ENCODE peak calls at places on chromosomes 11 and 22, in eight cellular contexts. Y is IMR-90, G is upper lobe of right lung, M is A549, V is mammary epithelial cell, Q is thoracic aorta, E is astrocyte of the spinal cord, D is Panc1. T is an unnamed sample.

GRCh38 chr11:797300-798092 is 585 bp downstream of the SLC25A22 start:
- DNase-seq in Y (peak), G (peak), M (peak), V (peak), Q (no peak), E (peak), D (no peak), T (peak)

GRCh38 chr11:91163619-91164451 is 941.0 kb upstream of the CHORDC1 start:
- DNase-seq in Y (peak), G (no peak), M (peak), V (peak), Q (no peak), E (peak), D (no peak), T (peak)

GRCh38 chr11:100810146-100810545 is 123.1 kb downstream of the ARHGAP42 start:
- DNase-seq in Y (peak), G (no peak), M (no peak), V (peak), Q (no peak), E (peak), D (no peak), T (peak)

GRCh38 chr11:93548679-93549319 is 5.6 kb upstream of the SMCO4 start:
- DNase-seq in Y (no peak), G (no peak), M (no peak), V (no peak), Q (no peak), E (no peak), D (no peak), T (no peak)

GRCh38 chr22:44892803-44893730 is 116.7 kb downstream of the PHF21B start:
- DNase-seq in Y (no peak), G (peak), M (no peak), V (no peak), Q (no peak), E (no peak), D (no peak), T (no peak)

GRCh38 chr11:126083829-126084607 is 21.4 kb upstream of the CDON start:
- DNase-seq in Y (no peak), G (no peak), M (no peak), V (no peak), Q (no peak), E (no peak), D (no peak), T (no peak)

GRCh38 chr22:27434898-27435297 is 366.7 kb downstream of the MN1 start:
- DNase-seq in Y (no peak), G (no peak), M (no peak), V (no peak), Q (no peak), E (no peak), D (no peak), T (no peak)

GRCh38 chr22:23117890-23118646 is 23.7 kb downstream of the RSPH14 start:
- DNase-seq in Y (no peak), G (no peak), M (no peak), V (no peak), Q (no peak), E (no peak), D (no peak), T (no peak)

GRCh38 chr11:40140560-40140959 is 1318.9 kb downstream of the LRRC4C start:
- DNase-seq in Y (no peak), G (no peak), M (no peak), V (no peak), Q (no peak), E (peak), D (no peak), T (no peak)

GRCh38 chr11:90222459-90223247 is at the start of gene CHORDC1:
- DNase-seq in Y (peak), G (peak), M (peak), V (peak), Q (peak), E (peak), D (peak), T (peak)

GRCh38 chr11:67288452-67289225 is 464 bp upstream of the ANKRD13D start:
- DNase-seq in Y (peak), G (peak), M (peak), V (peak), Q (peak), E (peak), D (no peak), T (peak)

GRCh38 chr22:35538801-35539321 is 1.8 kb upstream of the RASD2 start:
- DNase-seq in Y (no peak), G (no peak), M (peak), V (peak), Q (no peak), E (no peak), D (no peak), T (peak)

GRCh38 chr11:74602637-74603591 is 10.5 kb downstream of the POLD3 start:
- DNase-seq in Y (no peak), G (no peak), M (no peak), V (no peak), Q (no peak), E (no peak), D (no peak), T (no peak)

GRCh38 chr11:29996016-29996415 is 20.8 kb downstream of the KCNA4 start:
- DNase-seq in Y (no peak), G (no peak), M (no peak), V (no peak), Q (no peak), E (no peak), D (no peak), T (no peak)

GRCh38 chr11:57502376-57502775 is 13.1 kb downstream of the SLC43A1 start:
- DNase-seq in Y (no peak), G (no peak), M (no peak), V (no peak), Q (no peak), E (no peak), D (no peak), T (no peak)

DNA sequence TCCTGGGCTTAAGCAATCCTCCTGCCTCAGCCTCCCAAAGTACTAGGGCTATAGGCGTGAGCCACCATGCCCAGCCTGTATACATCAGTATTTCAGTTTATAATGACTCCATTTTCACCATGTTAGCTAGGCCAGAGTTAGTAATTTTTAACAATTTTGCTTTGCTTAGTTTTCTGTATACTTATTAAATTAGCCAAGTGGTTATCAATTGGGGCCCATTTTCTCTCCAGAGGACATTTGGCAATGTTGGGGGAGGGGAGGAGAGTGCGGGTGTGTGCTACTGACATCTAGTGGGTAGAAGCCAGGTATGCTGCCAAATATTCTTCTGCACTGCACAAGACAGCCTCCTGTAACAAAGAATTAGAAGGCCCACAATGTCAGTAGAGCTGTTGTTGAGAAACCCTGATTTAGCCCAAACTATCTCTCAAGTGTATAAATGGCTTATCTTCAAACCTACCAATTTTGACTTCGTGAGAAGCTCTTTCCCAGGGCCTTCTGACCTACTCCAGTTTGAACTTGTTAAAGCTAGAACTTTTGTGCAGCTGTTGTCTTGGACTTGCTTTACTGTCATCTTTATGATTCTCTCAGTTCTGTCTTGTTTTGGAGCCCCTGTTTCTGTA is 7.5 kb downstream of the USP47 start:
- DNase-seq in Y (peak), G (no peak), M (peak), V (peak), Q (no peak), E (peak), D (no peak), T (peak)
- TF ChIP-seq CTCF in Y (peak), G (peak), M (peak), V (peak), Q (peak), E (peak), D (peak), T (peak)

GRCh38 chr11:61297341-61297740 is 2.2 kb upstream of the VWCE start:
- DNase-seq in Y (peak), G (no peak), M (no peak), V (no peak), Q (no peak), E (no peak), D (no peak), T (peak)

GRCh38 chr11:61290905-61291690 is 4.0 kb downstream of the VWCE start:
- DNase-seq in Y (no peak), G (no peak), M (no peak), V (no peak), Q (no peak), E (no peak), D (no peak), T (no peak)

GRCh38 chr11:61294717-61295595 is at the start of gene VWCE:
- DNase-seq in Y (peak), G (peak), M (peak), V (peak), Q (no peak), E (peak), D (no peak), T (peak)

GRCh38 chr11:61295596-61295926 is 445 bp upstream of the VWCE start:
- DNase-seq in Y (no peak), G (no peak), M (no peak), V (no peak), Q (no peak), E (no peak), D (no peak), T (no peak)

DNA sequence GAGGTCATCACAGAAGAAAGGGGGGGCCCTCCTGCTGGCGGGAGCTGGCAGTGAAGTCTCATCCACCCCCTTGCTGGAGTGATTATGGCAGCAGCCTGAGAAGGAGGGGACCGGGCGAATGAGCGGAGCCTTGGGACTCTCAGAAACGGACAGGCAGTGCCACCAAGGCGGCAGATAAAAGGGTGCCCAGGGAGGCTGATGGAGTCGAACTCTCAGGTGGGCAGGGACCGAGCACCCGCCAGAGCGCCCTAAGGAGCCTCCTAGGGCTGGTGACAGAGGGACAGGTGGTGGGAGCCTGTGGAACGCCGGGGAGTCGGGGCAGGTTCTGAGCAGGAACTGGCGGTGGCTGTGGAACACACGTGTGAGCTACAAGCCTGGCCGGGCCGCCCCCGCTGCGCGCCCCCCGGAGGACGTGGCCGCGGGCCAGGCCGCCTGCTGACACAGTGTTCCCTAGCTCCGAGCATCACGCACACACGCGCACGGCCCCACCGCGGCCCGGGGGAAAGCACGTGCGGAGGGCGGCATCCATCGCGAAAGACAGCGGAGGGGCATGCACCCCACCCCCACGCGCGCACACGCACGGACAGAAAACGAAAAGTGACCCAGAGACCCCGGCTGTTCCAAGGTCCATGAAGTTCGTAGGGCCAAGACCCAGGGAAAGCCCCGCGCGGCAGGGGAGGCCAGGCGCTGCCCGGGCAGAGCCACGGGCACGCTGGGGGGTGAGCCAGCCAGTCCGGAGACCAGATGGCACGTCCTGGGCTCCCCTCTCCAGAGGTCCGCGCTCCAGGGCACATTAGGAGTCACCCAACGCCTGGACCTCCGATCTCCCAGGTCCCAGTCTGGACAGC is 1.0 kb downstream of the VWCE start:
- DNase-seq in Y (peak), G (peak), M (peak), V (peak), Q (peak), E (peak), D (no peak), T (peak)
- TF ChIP-seq CTCF in Y (peak), G (no peak), M (no peak), V (no peak), Q (no peak), E (no peak), D (no peak), T (no peak)

DNA sequence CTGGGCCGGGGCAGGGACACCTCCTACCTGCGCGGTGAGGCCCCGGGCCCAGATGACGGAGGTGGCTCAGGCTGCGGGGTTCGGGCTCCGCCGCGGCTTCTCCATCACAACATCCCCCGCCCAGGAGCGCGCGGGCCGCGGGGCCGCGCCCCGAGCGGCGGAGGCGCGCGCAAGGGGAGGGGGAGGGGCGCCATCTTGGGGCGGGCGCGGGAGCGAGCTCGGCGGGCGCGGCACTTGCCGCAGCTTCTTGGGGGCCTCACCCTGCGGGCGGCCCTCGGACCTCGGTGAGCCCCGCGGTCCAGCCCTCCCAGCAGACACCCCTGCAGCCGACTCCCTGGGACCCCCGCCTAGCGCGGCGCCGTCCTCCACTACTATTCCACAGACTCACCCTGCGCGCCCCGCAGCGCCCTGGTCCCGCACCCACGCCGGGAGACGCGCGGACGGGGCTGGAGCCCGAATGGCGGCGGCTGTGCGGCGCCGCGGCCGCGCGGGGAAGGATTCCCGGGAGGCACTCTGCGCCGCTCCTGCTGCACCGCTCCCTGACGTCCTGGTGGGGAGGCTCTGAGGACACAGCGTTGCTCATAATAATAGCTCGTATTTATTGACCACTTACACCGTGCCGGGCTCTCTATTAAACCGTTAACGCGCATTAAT is at the start of gene APBB1:
- DNase-seq in Y (peak), G (peak), M (peak), V (peak), Q (no peak), E (peak), D (no peak), T (peak)
- TF ChIP-seq CTCF in Y (peak), G (peak), M (no peak), V (peak), Q (no peak), E (no peak), D (no peak), T (peak)

GRCh38 chr22:29609139-29609538 is 5.7 kb downstream of the NF2 start:
- DNase-seq in Y (no peak), G (no peak), M (peak), V (no peak), Q (no peak), E (no peak), D (no peak), T (peak)
- TF ChIP-seq CTCF in Y (peak), G (peak), M (peak), V (peak), Q (no peak), E (peak), D (peak), T (peak)

GRCh38 chr22:41578114-41578513 is 11.5 kb downstream of the PMM1 start:
- DNase-seq in Y (no peak), G (no peak), M (no peak), V (no peak), Q (no peak), E (no peak), D (no peak), T (no peak)

GRCh38 chr22:41578818-41579217 is 10.8 kb downstream of the PMM1 start:
- DNase-seq in Y (no peak), G (no peak), M (no peak), V (no peak), Q (no peak), E (no peak), D (no peak), T (no peak)

GRCh38 chr22:41574847-41575381 is 14.1 kb downstream of the CSDC2 start:
- DNase-seq in Y (peak), G (peak), M (no peak), V (no peak), Q (no peak), E (no peak), D (no peak), T (no peak)

GRCh38 chr22:41575533-41575932 is 14.1 kb downstream of the PMM1 start:
- DNase-seq in Y (no peak), G (no peak), M (no peak), V (no peak), Q (no peak), E (no peak), D (no peak), T (no peak)

DNA sequence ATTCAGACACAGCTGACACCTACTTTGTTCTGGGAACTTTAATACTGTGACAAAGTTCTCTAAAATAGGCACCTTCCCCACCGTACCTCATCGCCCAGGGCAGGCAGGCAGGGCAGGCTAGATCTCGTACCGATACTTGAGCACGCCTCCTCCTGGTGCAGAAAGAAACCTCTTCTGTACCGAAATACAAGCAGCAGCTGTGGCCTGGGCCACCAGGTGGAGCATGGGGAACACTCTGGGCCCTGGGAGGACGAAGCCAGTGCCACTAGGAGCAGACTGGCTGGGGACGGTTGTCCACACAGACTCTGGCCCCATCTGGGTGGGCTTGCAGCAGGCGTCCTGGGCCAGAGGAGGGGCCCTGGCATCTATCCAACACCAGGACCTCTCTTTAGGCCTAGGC is 12.8 kb downstream of the PMM1 start:
- DNase-seq in Y (peak), G (no peak), M (peak), V (peak), Q (no peak), E (peak), D (no peak), T (peak)
- TF ChIP-seq CTCF in Y (peak), G (peak), M (peak), V (peak), Q (peak), E (peak), D (peak), T (peak)

GRCh38 chr22:43851979-43852307 is 10.4 kb downstream of the SULT4A1 start:
- DNase-seq in Y (no peak), G (no peak), M (no peak), V (no peak), Q (no peak), E (no peak), D (no peak), T (no peak)

GRCh38 chr22:43851058-43851978 is 11.0 kb downstream of the SULT4A1 start:
- DNase-seq in Y (no peak), G (no peak), M (no peak), V (no peak), Q (no peak), E (no peak), D (no peak), T (no peak)

GRCh38 chr22:43848366-43849171 is 13.7 kb downstream of the SULT4A1 start:
- DNase-seq in Y (peak), G (peak), M (peak), V (no peak), Q (no peak), E (peak), D (no peak), T (peak)

GRCh38 chr22:43849731-43850130 is 12.6 kb downstream of the SULT4A1 start:
- DNase-seq in Y (no peak), G (no peak), M (no peak), V (no peak), Q (no peak), E (no peak), D (no peak), T (no peak)

DNA sequence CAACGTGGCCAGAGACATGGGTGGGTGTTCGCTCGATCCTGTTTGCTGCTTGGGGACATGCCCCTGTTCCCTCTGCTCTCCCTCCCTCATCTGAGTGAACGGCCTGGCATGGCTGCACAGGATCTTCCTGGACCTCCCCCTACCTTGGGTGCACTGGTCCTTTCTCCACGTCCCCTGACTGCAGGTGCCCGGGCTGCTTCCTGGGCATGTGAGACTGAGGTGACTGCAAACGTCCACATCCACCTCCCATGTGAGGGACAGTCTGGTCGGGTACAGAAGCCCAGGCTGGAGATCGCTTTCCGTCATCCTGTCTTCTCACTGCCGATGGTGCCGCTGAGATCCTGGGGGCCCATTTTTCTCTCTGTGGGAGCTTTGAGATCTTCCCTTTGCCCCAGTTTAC is 11.8 kb downstream of the SULT4A1 start:
- DNase-seq in Y (no peak), G (peak), M (no peak), V (no peak), Q (no peak), E (no peak), D (no peak), T (no peak)
- TF ChIP-seq CTCF in Y (no peak), G (no peak), M (no peak), V (no peak), Q (no peak), E (no peak), D (no peak), T (no peak)

GRCh38 chr11:5369793-5370192 is 13.8 kb upstream of the OR51M1 start:
- DNase-seq in Y (peak), G (no peak), M (peak), V (no peak), Q (no peak), E (peak), D (no peak), T (peak)
- TF ChIP-seq CTCF in Y (peak), G (no peak), M (peak), V (peak), Q (no peak), E (peak), D (peak), T (peak)

GRCh38 chr11:22454461-22454860 is 116.3 kb downstream of the SLC17A6 start:
- DNase-seq in Y (peak), G (no peak), M (no peak), V (no peak), Q (no peak), E (no peak), D (no peak), T (no peak)

DNA sequence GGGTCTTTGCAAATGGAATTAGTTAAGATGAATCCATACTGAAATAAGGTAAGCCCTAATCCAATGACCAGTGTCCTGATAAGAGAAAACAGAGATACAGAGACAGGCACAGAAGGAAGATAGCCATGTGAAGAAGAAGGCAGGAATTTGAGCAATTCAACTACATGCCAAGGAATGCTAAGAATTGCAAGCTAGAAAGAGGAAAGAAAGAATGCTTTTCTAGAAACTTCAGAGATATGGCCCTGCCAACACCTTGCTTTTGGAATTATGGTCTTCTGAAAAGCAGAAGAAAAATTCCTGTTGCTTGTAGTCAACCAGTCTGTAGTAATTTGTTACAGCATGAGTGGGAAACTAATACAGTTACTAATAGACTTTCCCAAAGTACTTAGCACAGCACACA is 111.3 kb downstream of the SLC17A6 start:
- DNase-seq in Y (peak), G (no peak), M (no peak), V (no peak), Q (no peak), E (no peak), D (no peak), T (peak)
- TF ChIP-seq CTCF in Y (no peak), G (no peak), M (no peak), V (no peak), Q (no peak), E (no peak), D (no peak), T (no peak)